ENCODE peak calls at places on chromosomes 12 and 14, in seven cellular contexts. L is K562, T is H54, I is GM12891, N is stomach, O is body of pancreas, K is right lobe of liver. Y is an unnamed sample.
A peak's percentile ranks its signal among the peaks of the same experiment; 100 is the strongest.

GRCh38 chr12:100251917-100252316 is 15.0 kb downstream of the DEPDC4 start:
- DNase-seq in L (no peak), T (no peak), I (no peak), N (no peak), O (peak; percentile 50), K (no peak), Y (no peak)

GRCh38 chr14:80988742-80989429 is 33.5 kb downstream of the TSHR start:
- DNase-seq in L (no peak), T (no peak), I (no peak), N (no peak), O (no peak), K (no peak), Y (no peak)

GRCh38 chr14:93108105-93108504 is 7.6 kb downstream of the ITPK1 start:
- DNase-seq in L (no peak), T (no peak), I (no peak), N (no peak), O (no peak), K (no peak), Y (no peak)

GRCh38 chr12:130838284-130838950 is 633 bp downstream of the STX2 start:
- DNase-seq in L (peak; percentile 56), T (peak; percentile 29), I (peak; percentile 26), N (peak; percentile 38), O (peak; percentile 44), K (peak; percentile 90), Y (peak; percentile 71)

GRCh38 chr14:21852061-21852664 is 178.5 kb upstream of the OR4E1 start:
- DNase-seq in L (peak; percentile 29), T (no peak), I (no peak), N (peak; percentile 57), O (peak; percentile 40), K (no peak), Y (peak; percentile 74)

GRCh38 chr12:122009741-122010140 is 11.9 kb upstream of the BCL7A start:
- DNase-seq in L (no peak), T (no peak), I (no peak), N (no peak), O (no peak), K (peak; percentile 49), Y (no peak)

GRCh38 chr12:113261847-113262470 is 40.7 kb downstream of the TPCN1 start:
- DNase-seq in L (no peak), T (no peak), I (no peak), N (no peak), O (no peak), K (no peak), Y (peak; percentile 20)

GRCh38 chr12:84174115-84174514 is 738.5 kb downstream of the SLC6A15 start:
- DNase-seq in L (no peak), T (no peak), I (no peak), N (no peak), O (no peak), K (no peak), Y (no peak)

GRCh38 chr14:89965839-89966238 is 10.1 kb downstream of the TDP1 start:
- DNase-seq in L (no peak), T (no peak), I (no peak), N (no peak), O (no peak), K (no peak), Y (no peak)

GRCh38 chr12:100823988-100824387 is 29.4 kb downstream of the ANO4 start:
- DNase-seq in L (no peak), T (no peak), I (no peak), N (no peak), O (no peak), K (no peak), Y (no peak)

GRCh38 chr12:125981610-125982253 is 916.5 kb downstream of the AACS start:
- DNase-seq in L (no peak), T (no peak), I (no peak), N (no peak), O (no peak), K (peak; percentile 49), Y (no peak)
- TF ChIP-seq POLR2A in L (no peak), T (no peak), I (no peak), N (no peak), O (no peak), K (peak; percentile 67), Y (no peak)

GRCh38 chr12:94459773-94460593 is at the start of gene CEP83:
- DNase-seq in L (peak; percentile 96), T (peak; percentile 91), I (peak; percentile 90), N (peak; percentile 96), O (peak; percentile 96), K (peak; percentile 99), Y (peak; percentile 95)
- TF ChIP-seq POLR2A in L (peak; percentile 90), T (peak; percentile 84), I (peak; percentile 71), N (no peak), O (peak; percentile 91), K (peak; percentile 88), Y (peak; percentile 96)

DNA sequence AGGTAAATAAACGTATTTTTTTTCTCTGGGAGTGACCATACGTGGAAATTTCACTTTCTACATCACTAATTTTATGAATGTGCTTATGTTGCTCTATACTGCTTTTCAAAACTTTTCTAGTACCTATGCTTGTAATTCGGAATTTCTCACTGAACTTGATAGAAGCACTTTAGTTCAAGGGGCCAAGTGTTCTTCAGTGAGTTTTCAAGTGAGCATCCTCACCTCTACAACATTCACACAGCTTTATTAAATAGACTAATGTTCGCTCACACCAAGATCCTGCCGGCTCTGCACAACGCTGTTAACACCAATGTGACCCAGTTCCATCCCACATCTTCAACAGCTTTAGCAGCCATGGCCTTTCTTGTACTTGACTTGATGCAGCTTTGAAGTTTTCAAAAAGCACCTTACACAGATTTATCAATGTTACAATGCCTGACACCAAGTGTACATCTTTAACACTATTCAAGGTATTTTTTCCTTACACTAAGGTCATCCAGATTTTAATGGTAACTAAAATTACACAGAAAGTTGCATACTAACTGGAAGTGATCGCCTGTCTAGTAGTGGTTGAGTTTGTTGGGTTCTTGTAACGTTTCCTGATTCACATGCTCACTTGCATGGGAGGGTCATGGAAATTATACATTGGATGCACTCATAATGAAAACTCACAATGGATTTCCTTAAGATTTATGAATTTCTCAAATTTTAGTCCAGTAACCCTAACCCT is 4.5 kb downstream of the UBC start:
- DNase-seq in L (peak; percentile 41), T (no peak), I (no peak), N (no peak), O (no peak), K (no peak), Y (no peak)
- TF ChIP-seq POLR2A in L (no peak), T (no peak), I (peak; percentile 48), N (no peak), O (no peak), K (no peak), Y (no peak)

GRCh38 chr12:57864382-57864781 is 17.9 kb upstream of the CTDSP2 start:
- DNase-seq in L (no peak), T (peak; percentile 34), I (no peak), N (no peak), O (no peak), K (no peak), Y (no peak)

GRCh38 chr12:57866308-57867019 is 19.9 kb upstream of the CTDSP2 start:
- DNase-seq in L (no peak), T (no peak), I (no peak), N (no peak), O (no peak), K (no peak), Y (no peak)

GRCh38 chr12:57861967-57862366 is 15.4 kb upstream of the CTDSP2 start:
- DNase-seq in L (no peak), T (no peak), I (no peak), N (no peak), O (no peak), K (no peak), Y (no peak)

GRCh38 chr12:57863676-57864075 is 17.1 kb upstream of the CTDSP2 start:
- DNase-seq in L (no peak), T (no peak), I (no peak), N (no peak), O (no peak), K (no peak), Y (no peak)

DNA sequence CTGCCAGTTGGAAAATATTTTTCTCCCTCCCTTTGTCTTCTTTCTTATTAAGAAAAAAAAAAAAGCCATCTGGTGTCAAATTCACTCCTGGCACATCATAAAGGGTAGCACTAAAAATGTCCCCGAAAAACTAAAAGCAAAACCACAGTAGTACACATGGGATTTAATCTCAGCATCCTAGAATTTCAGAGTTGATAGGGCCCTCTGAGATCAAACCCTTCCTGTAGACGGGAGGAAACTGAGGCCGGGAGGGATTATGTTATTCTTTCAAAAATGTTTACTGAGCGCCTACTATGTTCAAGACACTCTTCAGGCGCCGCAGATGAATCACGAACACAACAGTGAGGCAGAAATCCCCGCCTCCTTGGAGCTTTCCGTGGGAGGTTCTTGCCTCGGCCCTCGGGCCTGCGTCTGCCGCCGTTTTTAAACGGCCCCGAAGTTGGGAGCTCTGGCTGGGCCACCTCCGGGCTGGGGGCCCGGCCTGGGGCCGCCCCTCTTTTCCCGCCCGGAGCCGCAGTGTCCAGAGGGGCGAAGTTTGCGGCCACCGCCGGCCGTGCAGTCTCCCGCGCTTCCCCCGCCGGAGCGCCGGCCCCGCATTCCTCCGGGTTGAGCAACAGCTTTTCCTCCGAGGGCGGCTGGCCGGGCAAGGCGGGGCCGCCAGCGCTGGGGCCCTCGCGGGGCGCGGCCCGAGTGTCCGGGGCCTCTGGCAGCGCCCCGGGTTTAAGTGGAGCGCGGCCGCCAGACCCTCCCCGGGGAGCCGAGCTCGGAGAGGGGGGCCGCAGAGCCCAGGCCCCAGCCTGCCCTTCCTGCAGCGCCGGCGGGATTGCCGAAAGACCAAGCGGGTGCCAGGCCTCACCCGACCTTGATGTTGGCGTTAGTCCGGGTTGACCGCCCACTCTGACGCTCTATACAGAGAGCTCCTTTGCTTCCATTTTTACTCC is 18.6 kb upstream of the CTDSP2 start:
- DNase-seq in L (peak; percentile 75), T (peak; percentile 77), I (peak; percentile 68), N (peak; percentile 75), O (peak; percentile 67), K (peak; percentile 69), Y (peak; percentile 63)
- TF ChIP-seq POLR2A in L (peak; percentile 43), T (peak; percentile 22), I (no peak), N (no peak), O (peak; percentile 74), K (peak; percentile 39), Y (no peak)

GRCh38 chr14:24377660-24378059 is 9.7 kb downstream of the NFATC4 start:
- DNase-seq in L (peak; percentile 79), T (no peak), I (no peak), N (peak; percentile 7), O (no peak), K (no peak), Y (no peak)

GRCh38 chr14:24377126-24377525 is 9.1 kb downstream of the NFATC4 start:
- DNase-seq in L (peak; percentile 55), T (no peak), I (no peak), N (no peak), O (no peak), K (no peak), Y (no peak)

GRCh38 chr14:24378981-24379906 is 11.3 kb downstream of the NFATC4 start:
- DNase-seq in L (no peak), T (no peak), I (no peak), N (no peak), O (no peak), K (no peak), Y (no peak)

GRCh38 chr14:24378327-24378726 is 10.3 kb downstream of the NFATC4 start:
- DNase-seq in L (peak; percentile 58), T (no peak), I (no peak), N (peak; percentile 4), O (no peak), K (no peak), Y (no peak)

GRCh38 chr14:24376448-24377070 is 8.6 kb downstream of the NFATC4 start:
- DNase-seq in L (no peak), T (no peak), I (no peak), N (no peak), O (no peak), K (no peak), Y (no peak)
- TF ChIP-seq POLR2A in L (no peak), T (no peak), I (no peak), N (no peak), O (no peak), K (no peak), Y (no peak)